ENCODE peak calls at places on chromosomes 6 and 20, in nine cellular contexts. One of them, this sample, is unnamed.
A peak's percentile ranks its signal among the peaks of the same experiment; 100 is the strongest.

GRCh38 chr6:128601060-128601459 is 80.7 kb upstream of the PTPRK start:
- DNase-seq in mesendoderm: peak; percentile 30
- DNase-seq in Caki2: no peak
- DNase-seq in left colon: no peak
- DNase-seq in germinal center: no peak
- DNase-seq in adrenal gland: no peak
- DNase-seq in gastrocnemius medialis: no peak
- DNase-seq in T-helper 17 cell: no peak
- DNase-seq in H54: no peak
- DNase-seq in this sample: no peak

GRCh38 chr20:3932277-3933073 is 43.3 kb downstream of the PANK2 start:
- DNase-seq in mesendoderm: no peak
- DNase-seq in H54: no peak
- DNase-seq in T-helper 17 cell: no peak
- DNase-seq in left colon: no peak
- DNase-seq in adrenal gland: no peak
- DNase-seq in Caki2: no peak
- DNase-seq in germinal center: no peak
- DNase-seq in gastrocnemius medialis: no peak
- DNase-seq in this sample: no peak

GRCh38 chr6:34656378-34657036 is 40.1 kb downstream of the ILRUN start:
- DNase-seq in left colon: peak; percentile 74
- DNase-seq in gastrocnemius medialis: peak; percentile 63
- DNase-seq in mesendoderm: no peak
- DNase-seq in Caki2: no peak
- DNase-seq in adrenal gland: no peak
- DNase-seq in T-helper 17 cell: no peak
- DNase-seq in germinal center: peak; percentile 75
- DNase-seq in H54: no peak
- DNase-seq in this sample: no peak

GRCh38 chr6:4093288-4093687 is 14.4 kb upstream of the FAM217A start:
- DNase-seq in adrenal gland: no peak
- DNase-seq in mesendoderm: no peak
- DNase-seq in T-helper 17 cell: no peak
- DNase-seq in germinal center: no peak
- DNase-seq in left colon: no peak
- DNase-seq in gastrocnemius medialis: no peak
- DNase-seq in Caki2: no peak
- DNase-seq in H54: no peak
- DNase-seq in this sample: no peak

GRCh38 chr20:44039147-44039546 is 124.5 kb downstream of the TOX2 start:
- DNase-seq in T-helper 17 cell: no peak
- DNase-seq in adrenal gland: no peak
- DNase-seq in Caki2: no peak
- DNase-seq in mesendoderm: no peak
- DNase-seq in germinal center: no peak
- DNase-seq in left colon: no peak
- DNase-seq in H54: no peak
- DNase-seq in gastrocnemius medialis: no peak
- DNase-seq in this sample: no peak

GRCh38 chr6:138267971-138268895 is 49.9 kb upstream of the PBOV1 start:
- DNase-seq in Caki2: peak; percentile 74
- DNase-seq in mesendoderm: no peak
- DNase-seq in H54: no peak
- DNase-seq in germinal center: no peak
- DNase-seq in adrenal gland: no peak
- DNase-seq in left colon: no peak
- DNase-seq in T-helper 17 cell: no peak
- DNase-seq in gastrocnemius medialis: no peak
- DNase-seq in this sample: no peak

GRCh38 chr6:152669894-152670293 is 27.8 kb upstream of the MYCT1 start:
- DNase-seq in gastrocnemius medialis: no peak
- DNase-seq in left colon: no peak
- DNase-seq in H54: no peak
- DNase-seq in T-helper 17 cell: no peak
- DNase-seq in adrenal gland: no peak
- DNase-seq in mesendoderm: peak; percentile 53
- DNase-seq in Caki2: peak; percentile 4
- DNase-seq in germinal center: no peak
- DNase-seq in this sample: peak; percentile 2

GRCh38 chr20:21693322-21693721 is 12.1 kb upstream of the PAX1 start:
- DNase-seq in H54: no peak
- DNase-seq in gastrocnemius medialis: no peak
- DNase-seq in germinal center: peak; percentile 30
- DNase-seq in T-helper 17 cell: no peak
- DNase-seq in adrenal gland: no peak
- DNase-seq in left colon: no peak
- DNase-seq in Caki2: peak; percentile 10
- DNase-seq in mesendoderm: peak; percentile 67
- DNase-seq in this sample: no peak

GRCh38 chr6:77880501-77880900 is 227.7 kb downstream of the MEI4 start:
- DNase-seq in adrenal gland: no peak
- DNase-seq in germinal center: no peak
- DNase-seq in Caki2: no peak
- DNase-seq in gastrocnemius medialis: no peak
- DNase-seq in T-helper 17 cell: no peak
- DNase-seq in mesendoderm: peak; percentile 26
- DNase-seq in left colon: no peak
- DNase-seq in H54: no peak
- DNase-seq in this sample: no peak

GRCh38 chr6:16355699-16356481 is 117.5 kb downstream of the GMPR start:
- DNase-seq in mesendoderm: peak; percentile 47
- DNase-seq in adrenal gland: no peak
- DNase-seq in Caki2: peak; percentile 69
- DNase-seq in gastrocnemius medialis: peak; percentile 63
- DNase-seq in T-helper 17 cell: no peak
- DNase-seq in left colon: no peak
- DNase-seq in H54: peak; percentile 54
- DNase-seq in germinal center: no peak
- DNase-seq in this sample: no peak